ENCODE peak calls at places on chromosomes 6 and 20, in four cellular contexts. W, H, Z and V are unnamed samples.

GRCh38 chr6:135358251-135358821 is 139.2 kb downstream of the AHI1 start:
- DNase-seq in W (peak), H (no peak), Z (no peak), V (no peak)

GRCh38 chr6:3573670-3574069 is 116.8 kb upstream of the SLC22A23 start:
- DNase-seq in W (no peak), H (no peak), Z (no peak), V (no peak)

GRCh38 chr6:159036673-159037072 is 8.1 kb downstream of the TAGAP start:
- DNase-seq in W (no peak), H (no peak), Z (no peak), V (no peak)

GRCh38 chr20:32327087-32327681 is 30.9 kb upstream of the ASXL1 start:
- DNase-seq in W (peak), H (peak), Z (no peak), V (no peak)

GRCh38 chr6:143279385-143279784 is 171.1 kb downstream of the ADAT2 start:
- DNase-seq in W (peak), H (peak), Z (no peak), V (peak)

GRCh38 chr20:59020938-59021551 is 1.8 kb downstream of the TUBB1 start:
- DNase-seq in W (peak), H (no peak), Z (no peak), V (no peak)

GRCh38 chr20:18272451-18272850 is 15.9 kb upstream of the ZNF133 start:
- DNase-seq in W (peak), H (peak), Z (no peak), V (peak)

GRCh38 chr6:53795254-53795701 is 473 bp downstream of the LRRC1 start:
- DNase-seq in W (no peak), H (no peak), Z (no peak), V (peak)

GRCh38 chr6:29131691-29132090 is 23.8 kb downstream of the OR2J3 start:
- DNase-seq in W (no peak), H (no peak), Z (no peak), V (no peak)

GRCh38 chr6:159609813-159610212 is 83.2 kb downstream of the SOD2 start:
- DNase-seq in W (no peak), H (no peak), Z (no peak), V (no peak)

GRCh38 chr6:55388161-55388560 is 60.9 kb downstream of the GFRAL start:
- DNase-seq in W (no peak), H (no peak), Z (no peak), V (no peak)

GRCh38 chr6:3571836-3572235 is 115.0 kb upstream of the SLC22A23 start:
- DNase-seq in W (no peak), H (no peak), Z (no peak), V (no peak)

GRCh38 chr20:4973330-4974097 is 27.8 kb downstream of the SLC23A2 start:
- DNase-seq in W (no peak), H (peak), Z (peak), V (no peak)

GRCh38 chr6:83859410-83860346 is at the start of gene CYB5R4:
- DNase-seq in W (peak), H (peak), Z (peak), V (peak)

GRCh38 chr6:160661129-160661723 is 2.8 kb downstream of the LPA start:
- DNase-seq in W (no peak), H (no peak), Z (no peak), V (no peak)

GRCh38 chr6:76790045-76790796 is 673.1 kb downstream of the HTR1B start:
- DNase-seq in W (no peak), H (peak), Z (no peak), V (no peak)

GRCh38 chr6:24659547-24659946 is 7.2 kb downstream of the TDP2 start:
- DNase-seq in W (peak), H (no peak), Z (no peak), V (peak)

GRCh38 chr6:61755739-61756138 is 530.3 kb downstream of the KHDRBS2 start:
- DNase-seq in W (no peak), H (no peak), Z (no peak), V (no peak)

DNA sequence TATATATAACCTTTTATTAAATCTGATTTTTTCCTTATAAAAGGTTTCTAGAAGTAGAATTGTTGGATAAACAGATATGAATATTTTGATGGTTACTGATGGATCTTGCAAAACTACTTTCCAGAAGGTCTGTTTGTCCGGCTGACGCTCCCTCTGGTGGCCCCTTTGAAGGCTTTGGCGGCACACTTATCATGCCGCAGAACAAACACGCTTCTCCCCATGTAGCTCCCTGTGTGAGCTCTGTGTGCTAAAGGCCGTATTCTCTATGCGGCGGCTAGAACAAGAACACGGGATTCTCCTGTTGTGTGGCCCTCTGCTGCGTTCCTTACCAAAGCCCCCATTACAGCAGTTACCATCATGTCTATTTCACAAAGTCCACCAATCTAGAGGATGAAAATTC is 30.0 kb downstream of the PPP1R3G start:
- DNase-seq in W (peak), H (peak), Z (no peak), V (no peak)
- TF ChIP-seq CTCF in W (peak), H (peak), Z (no peak), V (no peak)

DNA sequence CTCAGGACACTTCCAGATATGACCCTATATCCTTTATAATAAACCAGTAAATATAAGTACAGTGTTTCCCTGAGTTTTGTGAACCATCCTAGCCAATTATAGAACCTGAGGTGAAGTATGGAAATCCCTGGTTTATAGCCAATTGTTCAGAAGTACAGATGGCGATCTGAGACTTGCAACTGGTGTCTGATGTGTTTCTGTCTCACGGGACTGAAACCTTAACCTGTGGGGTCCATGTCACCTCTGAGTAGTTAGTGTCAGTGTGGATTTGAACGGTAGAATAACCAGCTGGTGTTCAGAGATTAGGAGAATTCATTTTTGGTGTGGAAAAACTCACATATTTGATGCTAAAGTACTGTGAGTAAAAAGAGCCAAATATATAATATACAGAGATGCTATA is 606.6 kb downstream of the MAFB start:
- DNase-seq in W (no peak), H (no peak), Z (no peak), V (no peak)
- TF ChIP-seq EZH2 in W (no peak), H (no peak), Z (no peak), V (no peak)

DNA sequence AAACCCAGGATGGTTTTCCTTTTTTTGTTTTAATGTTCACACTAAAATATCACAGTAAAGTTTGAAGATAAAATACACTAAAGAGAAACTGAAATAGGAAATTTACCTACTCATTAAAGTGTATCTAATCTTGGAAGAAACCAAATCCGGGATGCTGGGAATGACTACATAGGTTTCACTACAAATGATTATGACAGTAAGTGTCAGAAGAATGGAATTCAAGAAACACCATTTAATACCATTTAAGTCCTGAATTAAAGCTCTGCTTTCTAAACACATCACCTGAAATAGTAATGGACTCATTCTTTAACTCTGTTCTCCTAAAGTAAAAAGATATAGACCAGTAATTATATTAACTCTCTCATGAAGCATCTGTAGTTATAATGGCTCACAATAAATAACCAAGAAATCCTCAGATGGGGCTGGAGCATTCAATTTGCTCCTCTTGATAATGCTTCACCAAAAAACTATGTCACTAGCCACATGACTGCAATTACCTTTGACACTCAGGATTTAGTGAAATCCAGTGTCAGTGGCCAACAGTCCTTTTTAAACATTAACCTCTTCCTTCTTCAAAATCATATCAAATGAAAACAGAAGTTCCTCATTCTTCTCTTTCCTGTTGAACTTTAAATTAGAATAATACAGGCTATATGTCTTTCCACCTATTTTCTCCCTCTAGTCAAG is 41.4 kb downstream of the MAP7 start:
- DNase-seq in W (no peak), H (no peak), Z (no peak), V (no peak)
- TF ChIP-seq JUNB in W (no peak), H (no peak), Z (no peak), V (no peak)

DNA sequence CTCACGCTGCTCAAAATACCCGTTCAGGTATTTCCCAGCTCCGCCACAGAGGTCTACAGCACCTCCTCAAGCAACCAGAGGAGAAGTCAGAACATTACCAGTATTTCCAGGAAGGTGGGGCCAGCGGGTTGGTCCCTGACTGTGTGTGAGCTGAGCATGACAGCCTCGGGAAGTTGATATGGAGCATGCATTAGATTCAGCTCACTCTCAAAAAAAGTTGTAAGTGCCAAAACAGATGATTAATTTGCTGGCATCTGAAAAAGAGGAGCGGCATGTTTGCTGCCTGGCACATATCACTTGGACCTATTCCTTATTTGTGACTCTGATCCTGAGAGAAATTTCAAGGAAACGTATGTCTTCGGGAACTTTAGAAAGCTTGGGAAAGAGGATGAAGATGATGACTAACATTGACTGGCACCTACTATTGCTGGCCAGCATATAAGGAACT is 32.3 kb downstream of the ELOVL2 start:
- DNase-seq in W (peak), H (peak), Z (no peak), V (peak)
- TF ChIP-seq CTCF in W (peak), H (peak), Z (no peak), V (no peak)

GRCh38 chr20:62476074-62476838 is 461 bp upstream of the GATA5 start:
- DNase-seq in W (peak), H (no peak), Z (no peak), V (peak)
- TF ChIP-seq EZH2 in W (no peak), H (no peak), Z (no peak), V (peak)

GRCh38 chr20:38278150-38278549 is 17.6 kb upstream of the KIAA1755 start:
- DNase-seq in W (no peak), H (no peak), Z (no peak), V (peak)
- TF ChIP-seq JUNB in W (no peak), H (no peak), Z (no peak), V (no peak)

GRCh38 chr6:79570129-79570801 is 33.0 kb upstream of the LCA5 start:
- DNase-seq in W (no peak), H (peak), Z (no peak), V (peak)
- TF ChIP-seq CTCF in W (no peak), H (no peak), Z (no peak), V (no peak)